ENCODE peak calls at places on chromosomes 13 and 19, in nine cellular contexts. One of them, this sample, is unnamed.

GRCh38 chr19:41548047-41548446 is 27.9 kb upstream of the CEACAM21 start:
- DNase-seq in CD4-positive, CD25-positive, alpha-beta regulatory T cell: no peak
- DNase-seq in stromal cell of bone marrow: no peak
- DNase-seq in stimulated activated CD4-positive, alpha-beta T cell treated with anti-CD3 and anti-CD28 coated beads, Interleukin-12 subunit alpha, Interleukin-12 subunit beta, amount 100 ng/mL, for 24 hours: no peak
- DNase-seq in ELF-1: no peak
- DNase-seq in NCI-H524: no peak
- DNase-seq in cardiac muscle cell: no peak
- DNase-seq in hepatocyte: no peak
- DNase-seq in stimulated activated naive CD8-positive, alpha-beta T cell treated with anti-CD3 and anti-CD28 coated beads, Interleukin-15, amount 100 ng/mL, for 72 hours: no peak
- DNase-seq in this sample: no peak

GRCh38 chr13:30154531-30154930 is 152.8 kb downstream of the KATNAL1 start:
- DNase-seq in CD4-positive, CD25-positive, alpha-beta regulatory T cell: no peak
- DNase-seq in stromal cell of bone marrow: no peak
- DNase-seq in stimulated activated CD4-positive, alpha-beta T cell treated with anti-CD3 and anti-CD28 coated beads, Interleukin-12 subunit alpha, Interleukin-12 subunit beta, amount 100 ng/mL, for 24 hours: no peak
- DNase-seq in ELF-1: no peak
- DNase-seq in NCI-H524: no peak
- DNase-seq in cardiac muscle cell: no peak
- DNase-seq in hepatocyte: no peak
- DNase-seq in stimulated activated naive CD8-positive, alpha-beta T cell treated with anti-CD3 and anti-CD28 coated beads, Interleukin-15, amount 100 ng/mL, for 72 hours: no peak
- DNase-seq in this sample: no peak

GRCh38 chr19:27774827-27775226 is 1438.1 kb downstream of the UQCRFS1 start:
- DNase-seq in CD4-positive, CD25-positive, alpha-beta regulatory T cell: no peak
- DNase-seq in stromal cell of bone marrow: no peak
- DNase-seq in stimulated activated CD4-positive, alpha-beta T cell treated with anti-CD3 and anti-CD28 coated beads, Interleukin-12 subunit alpha, Interleukin-12 subunit beta, amount 100 ng/mL, for 24 hours: no peak
- DNase-seq in ELF-1: peak
- DNase-seq in NCI-H524: peak
- DNase-seq in cardiac muscle cell: no peak
- DNase-seq in hepatocyte: no peak
- DNase-seq in stimulated activated naive CD8-positive, alpha-beta T cell treated with anti-CD3 and anti-CD28 coated beads, Interleukin-15, amount 100 ng/mL, for 72 hours: peak
- DNase-seq in this sample: peak

GRCh38 chr19:39704181-39705044 is at the start of gene LGALS14:
- DNase-seq in CD4-positive, CD25-positive, alpha-beta regulatory T cell: no peak
- DNase-seq in stromal cell of bone marrow: no peak
- DNase-seq in stimulated activated CD4-positive, alpha-beta T cell treated with anti-CD3 and anti-CD28 coated beads, Interleukin-12 subunit alpha, Interleukin-12 subunit beta, amount 100 ng/mL, for 24 hours: no peak
- DNase-seq in ELF-1: no peak
- DNase-seq in NCI-H524: no peak
- DNase-seq in cardiac muscle cell: no peak
- DNase-seq in hepatocyte: peak
- DNase-seq in stimulated activated naive CD8-positive, alpha-beta T cell treated with anti-CD3 and anti-CD28 coated beads, Interleukin-15, amount 100 ng/mL, for 72 hours: no peak
- DNase-seq in this sample: peak

GRCh38 chr19:11540642-11541041 is 2.0 kb downstream of the CNN1 start:
- DNase-seq in CD4-positive, CD25-positive, alpha-beta regulatory T cell: no peak
- DNase-seq in stromal cell of bone marrow: no peak
- DNase-seq in stimulated activated CD4-positive, alpha-beta T cell treated with anti-CD3 and anti-CD28 coated beads, Interleukin-12 subunit alpha, Interleukin-12 subunit beta, amount 100 ng/mL, for 24 hours: no peak
- DNase-seq in ELF-1: no peak
- DNase-seq in NCI-H524: no peak
- DNase-seq in cardiac muscle cell: no peak
- DNase-seq in hepatocyte: no peak
- DNase-seq in stimulated activated naive CD8-positive, alpha-beta T cell treated with anti-CD3 and anti-CD28 coated beads, Interleukin-15, amount 100 ng/mL, for 72 hours: no peak
- DNase-seq in this sample: no peak

GRCh38 chr13:103762523-103762922 is 696.3 kb upstream of the SLC10A2 start:
- DNase-seq in CD4-positive, CD25-positive, alpha-beta regulatory T cell: no peak
- DNase-seq in stromal cell of bone marrow: no peak
- DNase-seq in stimulated activated CD4-positive, alpha-beta T cell treated with anti-CD3 and anti-CD28 coated beads, Interleukin-12 subunit alpha, Interleukin-12 subunit beta, amount 100 ng/mL, for 24 hours: no peak
- DNase-seq in ELF-1: no peak
- DNase-seq in NCI-H524: no peak
- DNase-seq in cardiac muscle cell: no peak
- DNase-seq in hepatocyte: no peak
- DNase-seq in stimulated activated naive CD8-positive, alpha-beta T cell treated with anti-CD3 and anti-CD28 coated beads, Interleukin-15, amount 100 ng/mL, for 72 hours: no peak
- DNase-seq in this sample: peak

GRCh38 chr13:56347014-56347413 is 793.7 kb upstream of the PRR20A start:
- DNase-seq in CD4-positive, CD25-positive, alpha-beta regulatory T cell: no peak
- DNase-seq in stromal cell of bone marrow: no peak
- DNase-seq in stimulated activated CD4-positive, alpha-beta T cell treated with anti-CD3 and anti-CD28 coated beads, Interleukin-12 subunit alpha, Interleukin-12 subunit beta, amount 100 ng/mL, for 24 hours: no peak
- DNase-seq in ELF-1: no peak
- DNase-seq in NCI-H524: no peak
- DNase-seq in cardiac muscle cell: no peak
- DNase-seq in hepatocyte: no peak
- DNase-seq in stimulated activated naive CD8-positive, alpha-beta T cell treated with anti-CD3 and anti-CD28 coated beads, Interleukin-15, amount 100 ng/mL, for 72 hours: no peak
- DNase-seq in this sample: no peak

GRCh38 chr19:35357867-35358573 is at the start of gene FFAR3:
- DNase-seq in CD4-positive, CD25-positive, alpha-beta regulatory T cell: peak
- DNase-seq in stromal cell of bone marrow: no peak
- DNase-seq in stimulated activated CD4-positive, alpha-beta T cell treated with anti-CD3 and anti-CD28 coated beads, Interleukin-12 subunit alpha, Interleukin-12 subunit beta, amount 100 ng/mL, for 24 hours: no peak
- DNase-seq in ELF-1: no peak
- DNase-seq in NCI-H524: peak
- DNase-seq in cardiac muscle cell: peak
- DNase-seq in hepatocyte: no peak
- DNase-seq in stimulated activated naive CD8-positive, alpha-beta T cell treated with anti-CD3 and anti-CD28 coated beads, Interleukin-15, amount 100 ng/mL, for 72 hours: no peak
- DNase-seq in this sample: no peak

GRCh38 chr13:112904436-112904960 is 64.5 kb upstream of the MCF2L start:
- DNase-seq in CD4-positive, CD25-positive, alpha-beta regulatory T cell: no peak
- DNase-seq in stromal cell of bone marrow: no peak
- DNase-seq in stimulated activated CD4-positive, alpha-beta T cell treated with anti-CD3 and anti-CD28 coated beads, Interleukin-12 subunit alpha, Interleukin-12 subunit beta, amount 100 ng/mL, for 24 hours: no peak
- DNase-seq in ELF-1: no peak
- DNase-seq in NCI-H524: peak
- DNase-seq in cardiac muscle cell: no peak
- DNase-seq in hepatocyte: no peak
- DNase-seq in stimulated activated naive CD8-positive, alpha-beta T cell treated with anti-CD3 and anti-CD28 coated beads, Interleukin-15, amount 100 ng/mL, for 72 hours: no peak
- DNase-seq in this sample: peak

GRCh38 chr19:4694211-4694987 is 24.3 kb upstream of the MYDGF start:
- DNase-seq in CD4-positive, CD25-positive, alpha-beta regulatory T cell: no peak
- DNase-seq in stromal cell of bone marrow: peak
- DNase-seq in stimulated activated CD4-positive, alpha-beta T cell treated with anti-CD3 and anti-CD28 coated beads, Interleukin-12 subunit alpha, Interleukin-12 subunit beta, amount 100 ng/mL, for 24 hours: no peak
- DNase-seq in ELF-1: no peak
- DNase-seq in NCI-H524: no peak
- DNase-seq in cardiac muscle cell: peak
- DNase-seq in hepatocyte: no peak
- DNase-seq in stimulated activated naive CD8-positive, alpha-beta T cell treated with anti-CD3 and anti-CD28 coated beads, Interleukin-15, amount 100 ng/mL, for 72 hours: no peak
- DNase-seq in this sample: no peak

GRCh38 chr13:56187331-56187730 is 953.4 kb upstream of the PRR20A start:
- DNase-seq in CD4-positive, CD25-positive, alpha-beta regulatory T cell: no peak
- DNase-seq in stromal cell of bone marrow: no peak
- DNase-seq in stimulated activated CD4-positive, alpha-beta T cell treated with anti-CD3 and anti-CD28 coated beads, Interleukin-12 subunit alpha, Interleukin-12 subunit beta, amount 100 ng/mL, for 24 hours: no peak
- DNase-seq in ELF-1: no peak
- DNase-seq in NCI-H524: no peak
- DNase-seq in cardiac muscle cell: no peak
- DNase-seq in hepatocyte: no peak
- DNase-seq in stimulated activated naive CD8-positive, alpha-beta T cell treated with anti-CD3 and anti-CD28 coated beads, Interleukin-15, amount 100 ng/mL, for 72 hours: no peak
- DNase-seq in this sample: no peak